ENCODE peak calls at places on chromosomes 4 and X, in nine cellular contexts. P is PC-3, V is foreskin fibroblast, R is cardiac muscle cell, J is cardiac fibroblast, A is fibroblast of villous mesenchyme, N is fibroblast of mammary gland, F is AG04450, T is AG09309. Z is an unnamed sample.

GRCh38 chrX:130165181-130165702 is 399 bp downstream of the AIFM1 start:
- DNase-seq in N (peak), J (peak), T (no peak), F (no peak), A (peak), P (no peak), R (no peak), V (no peak), Z (no peak)

GRCh38 chr4:8641256-8641655 is 48.7 kb downstream of the CPZ start:
- DNase-seq in N (no peak), P (no peak), T (no peak), F (no peak), V (no peak), A (no peak), R (no peak), J (no peak), Z (peak)

GRCh38 chrX:25534096-25534495 is 518.3 kb upstream of the ARX start:
- DNase-seq in N (peak), P (no peak), V (peak), J (no peak), A (no peak), F (no peak), T (no peak), R (no peak), Z (no peak)

GRCh38 chr4:27084685-27085356 is 224.2 kb downstream of the STIM2 start:
- DNase-seq in T (no peak), J (peak), R (peak), V (peak), F (no peak), A (peak), P (peak), N (peak), Z (no peak)

GRCh38 chr4:169124661-169125060 is 114.6 kb upstream of the CBR4 start:
- DNase-seq in T (no peak), A (peak), R (no peak), J (no peak), V (no peak), F (no peak), N (no peak), P (no peak), Z (no peak)

GRCh38 chr4:104826171-104826570 is 320.5 kb upstream of the TET2 start:
- DNase-seq in T (no peak), J (no peak), V (no peak), N (no peak), P (peak), F (no peak), A (no peak), R (no peak), Z (no peak)

GRCh38 chrX:20829665-20830481 is 544.3 kb upstream of the CNKSR2 start:
- DNase-seq in N (peak), R (no peak), A (peak), J (peak), F (no peak), P (peak), V (peak), T (no peak), Z (no peak)

GRCh38 chr4:175947117-175947722 is 118.4 kb upstream of the WDR17 start:
- DNase-seq in N (peak), T (peak), R (peak), J (peak), A (peak), P (peak), F (peak), V (peak), Z (no peak)

GRCh38 chrX:39576081-39576701 is 521.6 kb downstream of the BCOR start:
- DNase-seq in P (no peak), N (no peak), R (peak), J (no peak), A (no peak), F (no peak), V (no peak), T (no peak), Z (no peak)

GRCh38 chr4:174154455-174154854 is 129.0 kb downstream of the FBXO8 start:
- DNase-seq in T (no peak), R (no peak), F (peak), P (peak), V (peak), A (peak), N (peak), J (peak), Z (no peak)

GRCh38 chr4:113534698-113535097 is 226.8 kb downstream of the CAMK2D start:
- DNase-seq in V (peak), F (no peak), P (no peak), A (peak), R (no peak), N (peak), T (no peak), J (peak), Z (no peak)

GRCh38 chr4:142671516-142671915 is 174.6 kb downstream of the INPP4B start:
- DNase-seq in T (no peak), F (no peak), A (no peak), N (no peak), J (peak), V (peak), R (no peak), P (peak), Z (no peak)

GRCh38 chr4:87843936-87844335 is 11.2 kb downstream of the MEPE start:
- DNase-seq in F (no peak), V (peak), N (peak), J (peak), R (peak), A (peak), P (peak), T (peak), Z (no peak)

GRCh38 chrX:105829006-105829405 is 6.7 kb downstream of the NRK start:
- DNase-seq in V (peak), A (no peak), R (no peak), T (no peak), F (no peak), N (no peak), J (no peak), P (peak), Z (no peak)

GRCh38 chrX:153768311-153769157 is 4.5 kb downstream of the PLXNB3 start:
- DNase-seq in R (no peak), T (no peak), N (no peak), A (no peak), V (no peak), P (no peak), J (no peak), F (no peak), Z (peak)

GRCh38 chrX:44012484-44013096 is 39.4 kb upstream of the NDP start:
- DNase-seq in V (peak), N (peak), J (peak), P (peak), R (no peak), T (peak), F (no peak), A (peak), Z (no peak)

GRCh38 chr4:94483895-94484294 is 32.2 kb downstream of the PDLIM5 start:
- DNase-seq in A (no peak), R (no peak), F (no peak), P (no peak), V (no peak), J (no peak), T (no peak), N (no peak), Z (no peak)

GRCh38 chr4:84530871-84531270 is 31.8 kb upstream of the NKX6-1 start:
- DNase-seq in R (no peak), T (no peak), F (no peak), A (peak), J (peak), N (peak), V (peak), P (peak), Z (no peak)

GRCh38 chr4:112504807-112505206 is 11.2 kb downstream of the NEUROG2 start:
- DNase-seq in V (no peak), J (no peak), N (no peak), T (no peak), A (no peak), R (no peak), F (no peak), P (no peak), Z (no peak)

GRCh38 chr4:118338981-118339765 is 13.6 kb downstream of the PRSS12 start:
- DNase-seq in J (no peak), R (no peak), P (peak), A (peak), T (peak), F (peak), N (peak), V (peak), Z (no peak)

GRCh38 chr4:98951710-98952109 is 22.8 kb upstream of the EIF4E start:
- DNase-seq in R (no peak), P (no peak), T (no peak), F (no peak), N (no peak), J (no peak), V (no peak), A (no peak), Z (no peak)

GRCh38 chr4:143700060-143700419 is 435 bp downstream of the FREM3 start:
- DNase-seq in J (peak), V (peak), A (no peak), F (no peak), R (peak), T (no peak), N (peak), P (no peak), Z (no peak)

GRCh38 chr4:1360423-1361283 is 13.6 kb downstream of the UVSSA start:
- DNase-seq in A (peak), J (peak), F (peak), P (no peak), T (no peak), V (peak), N (peak), R (no peak), Z (no peak)

GRCh38 chrX:10756365-10756915 is 136.1 kb upstream of the MID1 start:
- DNase-seq in F (peak), V (peak), R (peak), N (peak), P (peak), T (no peak), J (peak), A (peak), Z (no peak)

GRCh38 chr4:3250956-3251690 is 2.2 kb downstream of the MSANTD1 start:
- DNase-seq in P (no peak), N (no peak), A (no peak), R (no peak), J (no peak), V (no peak), F (no peak), T (no peak), Z (peak)

GRCh38 chr4:124997124-124997523 is 284.6 kb upstream of the ANKRD50 start:
- DNase-seq in R (no peak), F (no peak), N (no peak), J (no peak), A (no peak), T (no peak), P (no peak), V (no peak), Z (no peak)

GRCh38 chrX:51420610-51421009 is 75.8 kb downstream of the NUDT11 start:
- DNase-seq in T (peak), N (peak), R (peak), V (peak), F (peak), A (peak), J (peak), P (peak), Z (no peak)

GRCh38 chr4:5882947-5883346 is 9.9 kb downstream of the CRMP1 start:
- DNase-seq in A (no peak), P (peak), F (no peak), R (no peak), N (no peak), V (no peak), T (no peak), J (no peak), Z (no peak)

GRCh38 chr4:2694691-2695090 is 61.4 kb downstream of the TNIP2 start:
- DNase-seq in A (peak), T (no peak), R (no peak), N (peak), P (no peak), J (no peak), F (no peak), V (no peak), Z (no peak)

GRCh38 chrX:153334654-153335295 is 822 bp downstream of the ZNF275 start:
- DNase-seq in T (no peak), R (no peak), P (no peak), F (no peak), V (no peak), N (no peak), A (no peak), J (no peak), Z (no peak)

GRCh38 chrX:25010784-25011588 is 4.8 kb downstream of the ARX start:
- DNase-seq in R (no peak), V (no peak), P (no peak), N (no peak), J (no peak), F (no peak), A (no peak), T (no peak), Z (no peak)

GRCh38 chr4:125187621-125188176 is 127.1 kb upstream of the FAT4 start:
- DNase-seq in J (peak), F (no peak), R (no peak), T (peak), N (peak), P (peak), A (peak), V (peak), Z (no peak)

GRCh38 chr4:1856920-1857699 is 1.2 kb upstream of the LETM1 start:
- DNase-seq in V (peak), R (peak), A (no peak), P (no peak), N (peak), J (peak), F (no peak), T (no peak), Z (peak)

GRCh38 chrX:45715787-45716186 is 515.1 kb upstream of the DIPK2B start:
- DNase-seq in V (peak), A (no peak), F (no peak), N (peak), T (no peak), J (no peak), R (no peak), P (peak), Z (no peak)

GRCh38 chr4:1557221-1557597 is 126.9 kb downstream of the FAM53A start:
- DNase-seq in T (no peak), R (no peak), A (no peak), V (no peak), N (no peak), J (no peak), P (no peak), F (no peak), Z (no peak)

DNA sequence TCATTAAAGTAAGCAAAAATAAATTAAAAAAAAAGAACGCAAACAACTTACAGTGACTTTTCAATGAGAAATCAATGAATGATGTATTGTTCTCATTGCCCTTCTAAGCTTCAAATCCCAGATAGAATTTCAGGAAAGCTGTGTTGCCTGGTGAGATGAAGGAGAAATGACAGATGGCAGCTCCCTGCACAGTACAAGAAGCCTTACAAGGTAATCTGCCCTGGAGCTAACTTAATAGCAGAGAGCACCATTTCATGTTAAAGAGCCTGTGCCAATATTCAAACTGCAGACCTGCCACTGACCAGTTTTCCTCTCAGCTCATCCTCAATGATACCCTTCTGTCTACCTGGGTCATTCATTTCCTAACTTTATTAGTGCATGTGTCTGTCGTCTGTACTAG is 54.0 kb downstream of the GC start:
- DNase-seq in N (no peak), P (no peak), R (no peak), J (no peak), F (no peak), T (no peak), A (no peak), V (no peak), Z (no peak)
- H3K4me3 ChIP-seq in N (no peak), P (no peak), R (no peak), J (no peak), F (no peak), T (no peak), A (no peak), V (no peak), Z (no peak)

GRCh38 chr4:70759627-70760026 is 37.9 kb downstream of the RUFY3 start:
- DNase-seq in J (no peak), V (no peak), A (peak), T (no peak), F (no peak), P (no peak), N (no peak), R (no peak), Z (no peak)
- H3K4me3 ChIP-seq in J (no peak), V (no peak), A (no peak), T (no peak), F (no peak), P (no peak), N (no peak), R (no peak), Z (no peak)

GRCh38 chr4:168063031-168063430 is 29.3 kb upstream of the ANXA10 start:
- DNase-seq in P (no peak), V (no peak), J (no peak), T (no peak), N (no peak), R (no peak), A (no peak), F (no peak), Z (no peak)
- H3K4me3 ChIP-seq in P (no peak), V (no peak), J (no peak), T (no peak), N (no peak), R (no peak), A (no peak), F (no peak), Z (no peak)

GRCh38 chrX:151871244-151871643 is 41.4 kb upstream of the MAGEA4 start:
- DNase-seq in R (no peak), J (peak), A (peak), P (peak), N (peak), T (peak), F (peak), V (peak), Z (no peak)
- H3K4me3 ChIP-seq in R (no peak), J (no peak), A (no peak), P (no peak), N (no peak), T (no peak), F (no peak), V (no peak), Z (no peak)

GRCh38 chr4:57287687-57288604 is 177.8 kb upstream of the IGFBP7 start:
- DNase-seq in J (no peak), R (no peak), N (no peak), A (no peak), V (no peak), F (no peak), T (no peak), P (no peak), Z (no peak)
- H3K4me3 ChIP-seq in J (no peak), R (no peak), N (no peak), A (no peak), V (no peak), F (no peak), T (no peak), P (no peak), Z (no peak)

GRCh38 chr4:153249199-153250154 is 45.2 kb downstream of the TRIM2 start:
- DNase-seq in J (peak), N (peak), P (peak), F (peak), R (peak), A (peak), V (peak), T (no peak), Z (peak)
- H3K4me3 ChIP-seq in J (peak), N (peak), P (peak), F (peak), R (peak), A (peak), V (peak), T (peak), Z (peak)

GRCh38 chr4:102429553-102429952 is 71.6 kb upstream of the NFKB1 start:
- DNase-seq in J (peak), V (peak), R (no peak), A (peak), T (peak), N (peak), F (no peak), P (peak), Z (no peak)

GRCh38 chr4:102431608-102431961 is 69.6 kb upstream of the NFKB1 start:
- DNase-seq in R (no peak), J (no peak), F (no peak), V (no peak), P (no peak), N (no peak), A (no peak), T (no peak), Z (no peak)

GRCh38 chr4:102427599-102427998 is 73.6 kb upstream of the NFKB1 start:
- DNase-seq in F (no peak), T (no peak), J (no peak), P (no peak), V (no peak), A (no peak), R (no peak), N (no peak), Z (no peak)

DNA sequence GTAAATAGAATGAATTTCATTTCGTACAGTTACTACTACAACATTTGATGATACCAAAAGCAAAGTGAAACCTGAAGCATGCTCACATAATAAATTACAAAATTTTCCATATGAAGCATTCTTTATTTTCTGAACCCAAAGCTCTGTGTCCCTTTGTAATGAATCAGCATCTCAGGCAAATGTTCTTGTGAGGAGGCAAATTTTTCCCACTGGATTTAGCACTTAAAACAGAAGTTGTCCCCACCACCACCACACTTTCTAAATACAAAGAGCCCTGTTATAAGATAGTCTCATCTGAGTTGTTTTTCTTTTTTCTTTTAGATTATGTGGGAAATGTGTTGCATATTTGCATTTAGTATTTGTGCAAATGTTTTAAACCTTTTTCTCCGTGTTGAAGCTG is 70.6 kb upstream of the NFKB1 start:
- DNase-seq in N (peak), A (peak), R (no peak), P (peak), V (peak), T (no peak), F (no peak), J (peak), Z (no peak)
- H3K4me3 ChIP-seq in N (peak), A (peak), R (peak), P (peak), V (peak), T (peak), F (peak), J (peak), Z (peak)

GRCh38 chrX:17067534-17067933 is 121.1 kb downstream of the REPS2 start:
- DNase-seq in V (no peak), F (no peak), A (no peak), N (no peak), J (no peak), P (no peak), R (no peak), T (no peak), Z (no peak)
- H3K4me3 ChIP-seq in V (no peak), F (no peak), A (no peak), N (no peak), J (no peak), P (no peak), R (no peak), T (no peak), Z (no peak)

DNA sequence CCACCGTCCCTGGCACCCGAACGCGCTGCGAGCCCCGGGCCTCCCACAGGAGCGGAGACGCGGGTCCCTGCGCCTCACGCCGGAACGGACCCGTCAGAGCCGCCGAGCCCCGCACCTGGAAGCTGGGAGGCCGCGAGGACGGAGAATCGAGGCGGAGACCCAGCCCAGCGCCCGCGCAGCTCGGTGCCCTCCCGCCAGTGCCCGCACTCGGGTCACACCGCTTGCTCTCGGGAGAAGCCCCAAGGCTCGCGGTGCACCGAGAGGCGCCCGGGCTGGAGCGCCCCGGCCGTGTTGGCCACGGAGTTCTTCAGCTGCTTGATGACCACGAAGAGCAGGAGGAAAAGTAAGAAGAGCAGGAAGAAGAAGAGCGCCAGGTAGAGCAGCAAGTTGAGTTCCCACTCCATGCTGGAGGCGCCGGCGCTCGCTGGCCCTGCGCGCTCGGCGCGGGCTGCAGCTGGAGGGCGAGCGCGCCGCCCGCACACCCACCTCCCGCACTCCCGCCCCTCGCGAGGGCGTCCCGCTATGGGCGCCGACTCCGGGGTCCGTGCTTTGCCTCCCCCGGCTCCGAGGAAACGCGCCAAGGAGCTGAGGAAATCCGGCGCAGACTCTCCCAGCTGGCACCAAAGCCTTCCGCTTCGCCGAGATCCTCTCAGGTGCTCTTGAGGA is at the start of gene SMIM43:
- DNase-seq in F (no peak), A (no peak), T (no peak), V (peak), J (peak), R (peak), N (no peak), P (no peak), Z (peak)
- H3K4me3 ChIP-seq in F (peak), A (peak), T (peak), V (peak), J (peak), R (peak), N (peak), P (no peak), Z (no peak)